ENCODE peak calls at places on chromosomes 12 and 14, in nine cellular contexts. C, H, G, E, Z, N, P, T and S are unnamed samples.

GRCh38 chr12:19125325-19125724 is 4.2 kb upstream of the PLEKHA5 start:
- DNase-seq in P (no peak), G (no peak), C (no peak), N (no peak), T (no peak), H (no peak), E (no peak), Z (no peak), S (no peak)

GRCh38 chr14:55976619-55977018 is 141.6 kb upstream of the PELI2 start:
- DNase-seq in N (no peak), E (no peak), Z (no peak), C (no peak), T (peak), H (no peak), G (no peak), P (peak), S (no peak)

GRCh38 chr14:35401853-35402252 is 2.7 kb downstream of the NFKBIA start:
- DNase-seq in N (no peak), Z (no peak), H (no peak), C (no peak), T (no peak), P (no peak), G (peak), E (no peak), S (no peak)

GRCh38 chr12:115638753-115639666 is 638.5 kb downstream of the MED13L start:
- DNase-seq in T (no peak), Z (peak), P (peak), H (no peak), E (no peak), G (no peak), C (no peak), N (no peak), S (no peak)

GRCh38 chr12:126069549-126070165 is 1004.4 kb downstream of the AACS start:
- DNase-seq in P (peak), G (no peak), N (no peak), T (peak), Z (peak), H (peak), C (peak), E (no peak), S (peak)

GRCh38 chr14:89284368-89285058 is 132.5 kb downstream of the FOXN3 start:
- DNase-seq in C (no peak), T (no peak), G (no peak), P (no peak), H (peak), N (no peak), Z (no peak), E (no peak), S (no peak)

GRCh38 chr12:33486058-33486457 is 46.4 kb upstream of the SYT10 start:
- DNase-seq in E (no peak), G (no peak), Z (no peak), H (no peak), P (no peak), T (no peak), N (no peak), C (no peak), S (no peak)

GRCh38 chr14:64910847-64911495 is 3.3 kb upstream of the CHURC1 start:
- DNase-seq in P (no peak), N (no peak), T (no peak), E (no peak), Z (peak), C (no peak), H (no peak), G (no peak), S (no peak)

GRCh38 chr14:88269816-88270416 is 53.2 kb downstream of the KCNK10 start:
- DNase-seq in Z (peak), G (no peak), T (no peak), H (no peak), E (no peak), N (no peak), C (no peak), P (peak), S (no peak)

GRCh38 chr12:121494093-121494787 is 86.6 kb downstream of the KDM2B start:
- DNase-seq in H (peak), G (no peak), T (no peak), Z (peak), N (no peak), C (peak), P (peak), E (no peak), S (no peak)

GRCh38 chr12:89278862-89279261 is 73.4 kb downstream of the DUSP6 start:
- DNase-seq in H (no peak), C (no peak), G (no peak), E (no peak), P (no peak), N (no peak), Z (no peak), T (no peak), S (no peak)

GRCh38 chr12:115752151-115752550 is 525.3 kb downstream of the MED13L start:
- DNase-seq in P (no peak), T (peak), N (no peak), E (no peak), C (no peak), H (no peak), Z (no peak), G (no peak), S (no peak)

GRCh38 chr12:67827820-67828383 is 161.3 kb upstream of the IFNG-AS1 start:
- DNase-seq in C (no peak), G (peak), T (no peak), P (peak), H (no peak), E (no peak), Z (no peak), N (no peak), S (no peak)

GRCh38 chr12:96466939-96467751 is 22.2 kb upstream of the CFAP54 start:
- DNase-seq in N (no peak), G (no peak), H (no peak), C (no peak), E (no peak), Z (no peak), P (no peak), T (no peak), S (no peak)

GRCh38 chr14:68379510-68380303 is 413.2 kb downstream of the ZFP36L1 start:
- DNase-seq in H (no peak), T (peak), Z (no peak), E (no peak), C (no peak), G (no peak), N (no peak), P (peak), S (no peak)

GRCh38 chr14:93997933-93998870 is 1.1 kb downstream of the CCDC197 start:
- DNase-seq in H (peak), P (no peak), G (no peak), E (no peak), T (no peak), N (no peak), Z (no peak), C (peak), S (no peak)

GRCh38 chr14:21923820-21924219 is 250.2 kb upstream of the OR4E1 start:
- DNase-seq in T (no peak), P (no peak), G (no peak), H (no peak), E (no peak), C (no peak), N (no peak), Z (no peak), S (no peak)

GRCh38 chr12:121214171-121214777 is 4.3 kb downstream of the P2RX4 start:
- DNase-seq in C (no peak), H (no peak), N (no peak), P (no peak), T (no peak), Z (no peak), G (no peak), E (no peak), S (peak)

GRCh38 chr14:50060871-50061663 is 55.3 kb downstream of the VCPKMT start:
- DNase-seq in N (no peak), G (peak), H (no peak), Z (peak), C (peak), E (peak), T (peak), P (peak), S (peak)

GRCh38 chr12:55817352-55818139 is at the start of the genes ORMDL2 and SARNP:
- DNase-seq in H (peak), Z (peak), C (peak), P (peak), N (peak), T (peak), G (peak), E (peak), S (peak)
- TF ChIP-seq POLR2AphosphoS5 in H (peak), Z (peak), C (peak), P (peak), N (peak), T (peak), G (peak), E (peak), S (peak)

DNA sequence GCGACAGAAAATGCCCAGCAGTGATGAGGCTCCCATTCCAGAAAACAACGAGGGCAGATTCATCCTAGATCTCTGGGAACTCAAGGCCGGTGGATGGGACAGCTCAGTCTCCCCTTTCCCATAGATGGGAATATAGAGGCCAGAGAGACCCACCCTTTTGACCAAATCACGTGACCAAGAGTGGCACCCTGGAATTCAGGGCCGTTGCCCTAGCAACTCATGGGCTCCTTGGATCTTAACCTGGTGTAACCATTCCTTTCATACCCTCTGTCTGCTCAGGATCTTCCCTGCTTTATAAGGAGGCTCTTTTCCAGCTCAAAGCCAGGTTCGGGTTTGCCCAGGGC is 8.4 kb upstream of the LRTM2 start:
- DNase-seq in P (no peak), H (no peak), E (no peak), Z (no peak), T (no peak), N (no peak), G (no peak), C (no peak), S (no peak)
- H3K27ac ChIP-seq in P (peak), H (peak), E (peak), Z (no peak), T (no peak), N (no peak), G (peak), C (no peak), S (peak)

GRCh38 chr14:95313707-95314106 is 6.0 kb downstream of the CLMN start:
- DNase-seq in N (no peak), Z (no peak), P (peak), C (no peak), T (peak), G (peak), E (peak), H (peak), S (peak)
- TF ChIP-seq POLR2AphosphoS5 in N (no peak), Z (no peak), P (peak), C (no peak), T (peak), G (peak), E (peak), H (peak), S (no peak)

DNA sequence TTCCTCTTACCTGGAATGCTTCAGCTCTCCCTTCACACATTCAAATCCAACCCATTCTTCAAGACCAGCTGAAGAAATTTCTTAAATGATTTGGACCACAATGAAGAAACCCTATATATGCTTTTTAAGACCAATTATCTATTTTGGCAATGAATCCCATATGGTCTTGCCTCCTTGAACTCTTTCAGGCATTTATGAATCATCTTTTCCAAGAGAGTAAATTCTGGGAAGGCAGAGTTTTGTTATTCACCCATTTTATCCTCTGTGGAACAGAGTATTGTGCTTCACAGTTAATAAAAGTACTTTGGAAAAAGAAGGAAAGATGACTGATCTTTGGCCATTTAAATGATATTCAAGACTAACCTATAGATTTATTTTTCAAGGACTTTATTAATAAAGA is 14.0 kb downstream of the GIT2 start:
- DNase-seq in P (no peak), G (no peak), E (no peak), N (no peak), Z (no peak), T (no peak), C (no peak), H (no peak), S (no peak)
- H3K27ac ChIP-seq in P (no peak), G (no peak), E (no peak), N (no peak), Z (no peak), T (no peak), C (no peak), H (no peak), S (no peak)

GRCh38 chr12:24982250-24982649 is 33.3 kb upstream of the BCAT1 start:
- DNase-seq in T (no peak), Z (no peak), E (no peak), G (no peak), C (no peak), N (no peak), H (no peak), P (no peak), S (no peak)

GRCh38 chr12:24977060-24977459 is 28.2 kb upstream of the BCAT1 start:
- DNase-seq in C (no peak), H (no peak), Z (no peak), G (no peak), N (no peak), T (no peak), P (no peak), E (no peak), S (peak)

GRCh38 chr12:24979286-24979685 is 30.4 kb upstream of the BCAT1 start:
- DNase-seq in E (no peak), C (no peak), N (no peak), G (no peak), P (no peak), T (no peak), H (no peak), Z (no peak), S (peak)

GRCh38 chr12:24977711-24978110 is 28.8 kb upstream of the BCAT1 start:
- DNase-seq in P (no peak), E (no peak), T (no peak), H (no peak), Z (no peak), G (no peak), C (no peak), N (no peak), S (no peak)

DNA sequence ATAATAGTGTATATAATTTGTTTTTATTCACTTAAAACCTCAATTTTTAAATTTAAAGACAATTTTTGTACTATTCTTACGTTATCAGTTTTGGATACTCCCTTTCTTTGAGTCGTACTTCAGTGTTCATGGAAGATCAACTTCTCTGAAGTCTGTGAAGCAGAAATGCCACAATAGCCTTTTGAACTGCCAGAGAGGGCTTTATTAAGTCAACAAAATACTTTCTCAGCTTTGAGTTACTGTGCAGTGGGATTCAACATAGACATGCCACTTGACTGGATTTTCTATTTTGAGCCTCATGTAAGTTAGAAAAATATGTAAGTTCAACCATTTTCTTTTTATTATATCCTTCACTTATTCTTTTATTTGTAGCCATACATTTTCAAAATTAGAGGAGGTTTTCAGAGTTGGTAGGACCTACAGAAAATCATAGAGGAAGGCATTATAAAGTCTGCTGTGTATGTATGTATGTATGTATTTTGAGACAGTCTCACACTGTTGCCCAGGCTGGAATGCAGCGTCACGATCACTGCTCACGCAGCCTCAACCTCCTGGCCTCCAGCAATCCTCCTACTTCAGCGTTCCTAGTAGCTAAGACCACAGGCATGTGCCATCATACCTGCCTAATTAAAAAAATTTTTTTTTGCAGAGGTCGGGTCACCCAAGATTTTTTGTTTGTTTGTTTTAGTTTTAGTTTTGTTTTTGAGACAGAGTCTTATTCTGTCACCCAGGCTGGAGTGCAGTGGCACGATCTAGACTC is 31.2 kb upstream of the BCAT1 start:
- DNase-seq in T (no peak), C (no peak), H (no peak), Z (no peak), P (no peak), N (no peak), G (no peak), E (no peak), S (no peak)
- TF ChIP-seq POLR2AphosphoS5 in T (no peak), C (no peak), H (no peak), Z (no peak), P (no peak), N (no peak), G (no peak), E (no peak), S (no peak)

GRCh38 chr12:112466835-112467234 is 48.1 kb downstream of the PTPN11 start:
- DNase-seq in Z (no peak), N (no peak), H (no peak), P (no peak), C (no peak), T (no peak), E (no peak), G (no peak), S (no peak)
- H3K27ac ChIP-seq in Z (peak), N (no peak), H (no peak), P (no peak), C (no peak), T (no peak), E (no peak), G (no peak), S (no peak)

DNA sequence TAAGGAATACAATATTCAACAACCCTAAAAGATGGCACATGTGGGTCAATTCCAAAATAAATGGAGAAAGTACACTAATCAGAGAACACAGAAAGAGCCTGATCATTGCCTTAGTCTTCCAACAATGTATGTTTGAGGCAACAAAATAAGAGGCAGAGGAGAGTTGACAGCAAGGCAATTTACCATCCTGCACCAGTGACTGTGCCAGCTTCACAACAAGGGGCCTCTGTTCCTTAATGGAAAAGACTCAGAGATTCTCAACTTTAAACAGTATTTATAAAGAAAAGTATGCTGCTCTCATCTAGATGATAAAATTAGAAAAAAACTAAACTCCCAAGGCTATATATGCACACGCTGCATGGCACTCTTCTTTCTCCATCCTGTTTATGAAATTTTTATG is 25.9 kb downstream of the EPS8 start:
- DNase-seq in N (no peak), G (no peak), C (no peak), E (no peak), Z (no peak), T (no peak), H (no peak), P (no peak), S (no peak)
- TF ChIP-seq POLR2AphosphoS5 in N (no peak), G (no peak), C (no peak), E (no peak), Z (no peak), T (no peak), H (no peak), P (no peak), S (no peak)